ENCODE peak calls at places on chromosome 5, in eight cellular contexts. One of them, this sample, is unnamed. For H3K9me3, the result is how much of the 10 kb centered on the place peaks cover.

GRCh38 chr5:150279618-150280017 is 10.0 kb downstream of the CAMK2A start:
- DNase-seq in right lobe of liver: no peak
- DNase-seq in GM12878: no peak
- DNase-seq in heart left ventricle: no peak
- DNase-seq in HepG2: no peak
- DNase-seq in transverse colon: no peak
- DNase-seq in K562: no peak
- DNase-seq in IMR-90: no peak
- DNase-seq in this sample: no peak

GRCh38 chr5:174287761-174288160 is 242.3 kb downstream of the NSG2 start:
- DNase-seq in right lobe of liver: no peak
- DNase-seq in GM12878: no peak
- DNase-seq in heart left ventricle: no peak
- DNase-seq in HepG2: no peak
- DNase-seq in transverse colon: no peak
- DNase-seq in K562: no peak
- DNase-seq in IMR-90: no peak
- DNase-seq in this sample: no peak

GRCh38 chr5:76548525-76549229 is 74.5 kb downstream of the F2RL2 start:
- DNase-seq in right lobe of liver: no peak
- DNase-seq in GM12878: no peak
- DNase-seq in heart left ventricle: no peak
- DNase-seq in HepG2: peak
- DNase-seq in transverse colon: peak
- DNase-seq in K562: no peak
- DNase-seq in IMR-90: no peak
- DNase-seq in this sample: peak

GRCh38 chr5:36724429-36725332 is 118.3 kb downstream of the SLC1A3 start:
- DNase-seq in right lobe of liver: peak
- DNase-seq in GM12878: peak
- DNase-seq in heart left ventricle: peak
- DNase-seq in HepG2: no peak
- DNase-seq in transverse colon: peak
- DNase-seq in K562: peak
- DNase-seq in IMR-90: no peak
- DNase-seq in this sample: peak

GRCh38 chr5:90135979-90136378 is 273.6 kb downstream of the CETN3 start:
- DNase-seq in right lobe of liver: no peak
- DNase-seq in GM12878: no peak
- DNase-seq in heart left ventricle: no peak
- DNase-seq in HepG2: peak
- DNase-seq in transverse colon: peak
- DNase-seq in K562: peak
- DNase-seq in IMR-90: no peak
- DNase-seq in this sample: no peak

GRCh38 chr5:10301842-10302610 is 5.7 kb downstream of the CMBL start:
- DNase-seq in right lobe of liver: peak
- DNase-seq in GM12878: no peak
- DNase-seq in heart left ventricle: peak
- DNase-seq in HepG2: no peak
- DNase-seq in transverse colon: peak
- DNase-seq in K562: no peak
- DNase-seq in IMR-90: no peak
- DNase-seq in this sample: peak

GRCh38 chr5:148956632-148957385 is 106.1 kb downstream of the SH3TC2 start:
- DNase-seq in right lobe of liver: no peak
- DNase-seq in GM12878: no peak
- DNase-seq in heart left ventricle: no peak
- DNase-seq in HepG2: no peak
- DNase-seq in transverse colon: no peak
- DNase-seq in K562: no peak
- DNase-seq in IMR-90: peak
- DNase-seq in this sample: peak

GRCh38 chr5:149618581-149619248 is 37.4 kb downstream of the ARHGEF37 start:
- DNase-seq in right lobe of liver: no peak
- DNase-seq in GM12878: peak
- DNase-seq in heart left ventricle: no peak
- DNase-seq in HepG2: peak
- DNase-seq in transverse colon: peak
- DNase-seq in K562: peak
- DNase-seq in IMR-90: peak
- DNase-seq in this sample: no peak

GRCh38 chr5:37665272-37665671 is 174.6 kb downstream of the GDNF start:
- DNase-seq in right lobe of liver: no peak
- DNase-seq in GM12878: no peak
- DNase-seq in heart left ventricle: no peak
- DNase-seq in HepG2: no peak
- DNase-seq in transverse colon: no peak
- DNase-seq in K562: no peak
- DNase-seq in IMR-90: peak
- DNase-seq in this sample: no peak

GRCh38 chr5:102905052-102905451 is 149.9 kb downstream of the PAM start:
- DNase-seq in right lobe of liver: no peak
- DNase-seq in GM12878: no peak
- DNase-seq in heart left ventricle: no peak
- DNase-seq in HepG2: no peak
- DNase-seq in transverse colon: no peak
- DNase-seq in K562: no peak
- DNase-seq in IMR-90: no peak
- DNase-seq in this sample: no peak

GRCh38 chr5:141649056-141649688 is 2.0 kb downstream of the FCHSD1 start:
- DNase-seq in right lobe of liver: no peak
- DNase-seq in GM12878: no peak
- DNase-seq in heart left ventricle: no peak
- DNase-seq in HepG2: no peak
- DNase-seq in transverse colon: no peak
- DNase-seq in K562: no peak
- DNase-seq in IMR-90: no peak
- DNase-seq in this sample: no peak

GRCh38 chr5:168002116-168002515 is 289.3 kb upstream of the WWC1 start:
- DNase-seq in right lobe of liver: no peak
- DNase-seq in GM12878: no peak
- DNase-seq in heart left ventricle: no peak
- DNase-seq in HepG2: no peak
- DNase-seq in transverse colon: no peak
- DNase-seq in K562: no peak
- DNase-seq in IMR-90: no peak
- DNase-seq in this sample: no peak

GRCh38 chr5:150149618-150150017 is 6.0 kb downstream of the PDGFRB start:
- DNase-seq in right lobe of liver: no peak
- DNase-seq in GM12878: no peak
- DNase-seq in heart left ventricle: no peak
- DNase-seq in HepG2: no peak
- DNase-seq in transverse colon: no peak
- DNase-seq in K562: no peak
- DNase-seq in IMR-90: no peak
- DNase-seq in this sample: no peak

GRCh38 chr5:7759257-7759871 is 91.6 kb downstream of the CFAP90 start:
- DNase-seq in right lobe of liver: no peak
- DNase-seq in GM12878: no peak
- DNase-seq in heart left ventricle: no peak
- DNase-seq in HepG2: no peak
- DNase-seq in transverse colon: no peak
- DNase-seq in K562: no peak
- DNase-seq in IMR-90: no peak
- DNase-seq in this sample: no peak

GRCh38 chr5:150544606-150545219 is 36.8 kb downstream of the NDST1 start:
- DNase-seq in right lobe of liver: peak
- DNase-seq in GM12878: peak
- DNase-seq in heart left ventricle: peak
- DNase-seq in HepG2: peak
- DNase-seq in transverse colon: peak
- DNase-seq in K562: peak
- DNase-seq in IMR-90: peak
- DNase-seq in this sample: peak

GRCh38 chr5:157506981-157507780 is 47.2 kb downstream of the NIPAL4 start:
- DNase-seq in right lobe of liver: no peak
- DNase-seq in GM12878: no peak
- DNase-seq in heart left ventricle: peak
- DNase-seq in HepG2: no peak
- DNase-seq in transverse colon: peak
- DNase-seq in K562: no peak
- DNase-seq in IMR-90: peak
- DNase-seq in this sample: peak

GRCh38 chr5:66440202-66440680 is 156.0 kb upstream of the MAST4 start:
- DNase-seq in right lobe of liver: no peak
- DNase-seq in GM12878: no peak
- DNase-seq in heart left ventricle: peak
- DNase-seq in HepG2: no peak
- DNase-seq in transverse colon: no peak
- DNase-seq in K562: no peak
- DNase-seq in IMR-90: peak
- DNase-seq in this sample: no peak

GRCh38 chr5:146052780-146053179 is 52.6 kb downstream of the PLAC8L1 start:
- DNase-seq in right lobe of liver: no peak
- DNase-seq in GM12878: no peak
- DNase-seq in heart left ventricle: no peak
- DNase-seq in HepG2: peak
- DNase-seq in transverse colon: no peak
- DNase-seq in K562: peak
- DNase-seq in IMR-90: no peak
- DNase-seq in this sample: no peak

GRCh38 chr5:141478321-141478945 is 2.7 kb downstream of the PCDHGC3 start:
- DNase-seq in right lobe of liver: no peak
- DNase-seq in GM12878: no peak
- DNase-seq in heart left ventricle: no peak
- DNase-seq in HepG2: no peak
- DNase-seq in transverse colon: peak
- DNase-seq in K562: no peak
- DNase-seq in IMR-90: peak
- DNase-seq in this sample: peak

GRCh38 chr5:6649186-6649585 is 15.9 kb downstream of the SRD5A1 start:
- DNase-seq in right lobe of liver: no peak
- DNase-seq in GM12878: no peak
- DNase-seq in heart left ventricle: no peak
- DNase-seq in HepG2: no peak
- DNase-seq in transverse colon: no peak
- DNase-seq in K562: peak
- DNase-seq in IMR-90: no peak
- DNase-seq in this sample: no peak

GRCh38 chr5:143887901-143888648 is 76.1 kb downstream of the HMHB1 start:
- DNase-seq in right lobe of liver: no peak
- DNase-seq in GM12878: no peak
- DNase-seq in heart left ventricle: no peak
- DNase-seq in HepG2: no peak
- DNase-seq in transverse colon: no peak
- DNase-seq in K562: no peak
- DNase-seq in IMR-90: peak
- DNase-seq in this sample: no peak

GRCh38 chr5:138945421-138946240 is 70.5 kb upstream of the LRRTM2 start:
- DNase-seq in right lobe of liver: no peak
- DNase-seq in GM12878: no peak
- DNase-seq in heart left ventricle: no peak
- DNase-seq in HepG2: no peak
- DNase-seq in transverse colon: no peak
- DNase-seq in K562: no peak
- DNase-seq in IMR-90: no peak
- DNase-seq in this sample: no peak

GRCh38 chr5:178711572-178711971 is 18.9 kb downstream of the ZNF354A start:
- DNase-seq in right lobe of liver: no peak
- DNase-seq in GM12878: no peak
- DNase-seq in heart left ventricle: no peak
- DNase-seq in HepG2: no peak
- DNase-seq in transverse colon: no peak
- DNase-seq in K562: no peak
- DNase-seq in IMR-90: no peak
- DNase-seq in this sample: no peak
- H3K9me3 ChIP-seq in right lobe of liver: under half
- H3K9me3 ChIP-seq in GM12878: under half
- H3K9me3 ChIP-seq in heart left ventricle: under half
- H3K9me3 ChIP-seq in HepG2: half or more
- H3K9me3 ChIP-seq in transverse colon: half or more
- H3K9me3 ChIP-seq in K562: under half
- H3K9me3 ChIP-seq in IMR-90: half or more
- H3K9me3 ChIP-seq in this sample: half or more

GRCh38 chr5:1799602-1800469 is at the start of gene MRPL36:
- DNase-seq in right lobe of liver: peak
- DNase-seq in GM12878: no peak
- DNase-seq in heart left ventricle: peak
- DNase-seq in HepG2: peak
- DNase-seq in transverse colon: peak
- DNase-seq in K562: peak
- DNase-seq in IMR-90: peak
- DNase-seq in this sample: peak
- TF ChIP-seq POLR2A in right lobe of liver: peak
- TF ChIP-seq POLR2A in GM12878: peak
- TF ChIP-seq POLR2A in heart left ventricle: peak
- TF ChIP-seq POLR2A in HepG2: no peak
- TF ChIP-seq POLR2A in transverse colon: peak
- TF ChIP-seq POLR2A in K562: peak
- TF ChIP-seq POLR2A in IMR-90: peak
- TF ChIP-seq POLR2A in this sample: no peak

DNA sequence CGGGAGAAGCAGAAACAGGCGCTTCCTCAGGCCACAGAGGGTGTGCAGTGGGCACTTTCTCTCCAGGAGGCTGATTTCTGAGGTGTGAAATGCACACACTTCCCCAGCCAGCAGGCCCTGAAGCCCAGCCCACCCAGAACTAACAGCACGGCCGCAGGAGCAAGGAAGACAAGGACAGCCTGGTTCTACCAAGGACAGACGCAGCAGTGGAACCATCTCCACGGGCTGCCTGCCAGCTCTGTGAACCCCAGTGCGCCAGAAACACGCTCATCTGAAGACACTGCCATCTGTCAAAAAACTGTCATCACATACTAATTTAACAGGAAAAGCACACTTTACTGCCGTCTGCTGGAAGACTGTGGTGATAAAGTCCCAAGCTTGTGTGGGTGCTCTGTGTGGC is 40.7 kb downstream of the MAPK9 start:
- DNase-seq in right lobe of liver: no peak
- DNase-seq in GM12878: no peak
- DNase-seq in heart left ventricle: no peak
- DNase-seq in HepG2: no peak
- DNase-seq in transverse colon: no peak
- DNase-seq in K562: no peak
- DNase-seq in IMR-90: no peak
- DNase-seq in this sample: no peak
- H3K9me3 ChIP-seq in right lobe of liver: under half
- H3K9me3 ChIP-seq in GM12878: under half
- H3K9me3 ChIP-seq in heart left ventricle: under half
- H3K9me3 ChIP-seq in HepG2: under half
- H3K9me3 ChIP-seq in transverse colon: half or more
- H3K9me3 ChIP-seq in K562: under half
- H3K9me3 ChIP-seq in IMR-90: half or more
- H3K9me3 ChIP-seq in this sample: half or more

DNA sequence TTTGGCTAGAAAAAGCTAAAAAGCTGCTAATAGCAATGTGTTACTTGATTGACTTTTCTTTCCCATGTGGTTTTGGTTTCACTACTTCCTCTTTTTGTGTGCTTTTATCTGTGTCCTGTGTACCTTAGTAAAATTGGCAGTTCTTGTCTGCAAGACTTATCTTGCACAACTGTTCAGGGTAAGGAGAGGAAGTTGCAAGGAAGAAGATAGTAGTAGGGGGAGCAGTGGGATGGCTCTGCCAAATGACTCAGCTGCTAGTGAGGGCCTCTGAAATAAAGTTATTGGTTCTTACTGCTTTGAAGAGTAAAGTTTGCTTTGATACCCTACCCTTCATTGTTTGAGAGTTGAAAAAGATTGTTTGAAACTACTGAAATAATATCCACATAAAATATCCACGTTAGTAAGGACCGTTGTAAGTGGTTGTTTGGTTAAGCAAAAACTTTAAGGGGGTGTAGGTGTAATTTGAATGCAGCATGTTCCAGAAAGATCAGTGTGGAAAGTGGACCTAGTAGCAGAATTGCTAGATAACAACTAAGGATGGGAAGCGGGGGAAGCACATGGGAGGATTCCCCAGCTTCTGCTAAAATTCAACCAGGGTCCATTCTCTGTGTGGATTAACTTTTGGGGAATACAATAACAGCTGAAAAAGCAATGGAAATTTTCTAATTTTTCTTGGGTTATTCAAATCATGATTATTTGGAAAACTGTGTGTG is 123.5 kb downstream of the SCAMP1 start:
- DNase-seq in right lobe of liver: no peak
- DNase-seq in GM12878: peak
- DNase-seq in heart left ventricle: no peak
- DNase-seq in HepG2: no peak
- DNase-seq in transverse colon: no peak
- DNase-seq in K562: peak
- DNase-seq in IMR-90: peak
- DNase-seq in this sample: no peak
- TF ChIP-seq POLR2A in right lobe of liver: no peak
- TF ChIP-seq POLR2A in GM12878: no peak
- TF ChIP-seq POLR2A in heart left ventricle: no peak
- TF ChIP-seq POLR2A in HepG2: no peak
- TF ChIP-seq POLR2A in transverse colon: no peak
- TF ChIP-seq POLR2A in K562: no peak
- TF ChIP-seq POLR2A in IMR-90: no peak
- TF ChIP-seq POLR2A in this sample: no peak